ENCODE peak calls at places on chromosomes 5 and 9, in four cellular contexts. N, C, J and G are unnamed samples.

GRCh38 chr5:74164725-74165226 is 475.8 kb downstream of the ENC1 start:
- DNase-seq in N (no peak), C (no peak), J (no peak), G (no peak)

GRCh38 chr5:137621306-137621705 is 114.6 kb downstream of the KLHL3 start:
- DNase-seq in N (no peak), C (no peak), J (no peak), G (no peak)

GRCh38 chr5:140926211-140926902 is at the start of gene PCDHAC1:
- DNase-seq in N (peak; percentile 96), C (peak; percentile 81), J (peak; percentile 95), G (no peak)

GRCh38 chr5:108459661-108460170 is 77.8 kb upstream of the FBXL17 start:
- DNase-seq in N (peak; percentile 54), C (no peak), J (no peak), G (no peak)

GRCh38 chr5:121976979-121977378 is 15.2 kb downstream of the SRFBP1 start:
- DNase-seq in N (no peak), C (no peak), J (no peak), G (peak; percentile 64)

GRCh38 chr9:87498046-87498815 is 564 bp downstream of the DAPK1 start:
- DNase-seq in N (peak; percentile 88), C (no peak), J (peak; percentile 58), G (no peak)

GRCh38 chr5:172051643-172052362 is 45.4 kb upstream of the FBXW11 start:
- DNase-seq in N (no peak), C (no peak), J (no peak), G (no peak)

GRCh38 chr9:70618784-70619183 is 204.3 kb upstream of the KLF9 start:
- DNase-seq in N (no peak), C (no peak), J (no peak), G (no peak)

GRCh38 chr9:122821278-122821952 is 7.0 kb downstream of the PDCL start:
- DNase-seq in N (no peak), C (no peak), J (no peak), G (peak; percentile 62)

GRCh38 chr5:59124983-59125960 is 542.4 kb downstream of the RAB3C start:
- DNase-seq in N (peak; percentile 48), C (no peak), J (no peak), G (peak; percentile 37)
- H3K4me1 ChIP-seq in N (peaks cover 11% of the 10 kb centered on the region), C (peaks cover 19% of the 10 kb centered on the region), J (peaks cover 16% of the 10 kb centered on the region), G (peaks cover 20% of the 10 kb centered on the region)

GRCh38 chr5:1961304-1961946 is 78.7 kb upstream of the IRX4 start:
- DNase-seq in N (no peak), C (no peak), J (no peak), G (no peak)
- H3K56ac ChIP-seq in N (no peak overlapping the region), C (peak overlapping the region; percentile 74), J (no peak overlapping the region), G (no peak overlapping the region)

DNA sequence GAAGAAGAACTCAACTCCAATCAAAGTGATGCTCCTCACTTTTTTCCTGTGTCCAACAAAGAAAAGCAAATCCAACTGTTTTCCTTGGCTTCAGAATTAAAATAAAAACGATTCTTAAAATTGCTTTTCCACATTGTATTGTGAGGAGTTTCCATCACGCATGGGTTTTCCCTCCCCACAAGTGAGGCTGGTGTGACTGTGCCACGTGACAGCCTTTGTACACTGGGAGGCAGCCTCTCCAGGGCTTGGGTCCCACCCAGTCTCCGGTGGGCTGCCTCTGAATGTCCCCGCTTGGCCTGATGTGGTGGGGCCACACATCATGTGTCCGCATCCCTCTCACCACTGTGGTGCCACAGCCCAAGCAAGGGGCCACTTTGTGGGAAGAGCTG is 8.9 kb downstream of the ANGPTL2 start:
- DNase-seq in N (no peak), C (no peak), J (no peak), G (no peak)
- H3K4me1 ChIP-seq in N (peaks cover 8% of the 10 kb centered on the region), C (peaks cover 18% of the 10 kb centered on the region), J (peaks cover 14% of the 10 kb centered on the region), G (peaks cover 21% of the 10 kb centered on the region)

GRCh38 chr5:103209065-103209464 is 49.5 kb upstream of the MACIR start:
- DNase-seq in N (no peak), C (no peak), J (no peak), G (no peak)
- H3K56ac ChIP-seq in N (no peak overlapping the region), C (no peak overlapping the region), J (no peak overlapping the region), G (no peak overlapping the region)

GRCh38 chr5:131270809-131271208 is 7.0 kb downstream of the CDC42SE2 start:
- DNase-seq in N (peak; percentile 36), C (no peak), J (no peak), G (peak; percentile 52)
- H3K4me1 ChIP-seq in N (no peaks in the 10 kb centered on the region), C (peaks cover 2% of the 10 kb centered on the region), J (no peaks in the 10 kb centered on the region), G (peaks cover 5% of the 10 kb centered on the region)

GRCh38 chr9:93343663-93344062 is 107.8 kb upstream of the FAM120A start:
- DNase-seq in N (no peak), C (no peak), J (no peak), G (no peak)
- H3K56ac ChIP-seq in N (peak overlapping the region; percentile 36), C (no peak overlapping the region), J (no peak overlapping the region), G (no peak overlapping the region)

GRCh38 chr5:179288809-179289185 is 56.5 kb downstream of the ADAMTS2 start:
- DNase-seq in N (no peak), C (no peak), J (no peak), G (no peak)
- H3K4me1 ChIP-seq in N (no peaks in the 10 kb centered on the region), C (no peaks in the 10 kb centered on the region), J (no peaks in the 10 kb centered on the region), G (peaks cover 16% of the 10 kb centered on the region)

GRCh38 chr9:110088099-110088498 is 119.9 kb downstream of the C9orf152 start:
- DNase-seq in N (no peak), C (no peak), J (no peak), G (no peak)
- H3K56ac ChIP-seq in N (no peak overlapping the region), C (no peak overlapping the region), J (no peak overlapping the region), G (no peak overlapping the region)

GRCh38 chr5:58715997-58716656 is 133.3 kb downstream of the RAB3C start:
- DNase-seq in N (no peak), C (no peak), J (no peak), G (no peak)
- H3K4me1 ChIP-seq in N (peaks cover 5% of the 10 kb centered on the region), C (peaks cover 3% of the 10 kb centered on the region), J (peaks cover 7% of the 10 kb centered on the region), G (no peaks in the 10 kb centered on the region)

DNA sequence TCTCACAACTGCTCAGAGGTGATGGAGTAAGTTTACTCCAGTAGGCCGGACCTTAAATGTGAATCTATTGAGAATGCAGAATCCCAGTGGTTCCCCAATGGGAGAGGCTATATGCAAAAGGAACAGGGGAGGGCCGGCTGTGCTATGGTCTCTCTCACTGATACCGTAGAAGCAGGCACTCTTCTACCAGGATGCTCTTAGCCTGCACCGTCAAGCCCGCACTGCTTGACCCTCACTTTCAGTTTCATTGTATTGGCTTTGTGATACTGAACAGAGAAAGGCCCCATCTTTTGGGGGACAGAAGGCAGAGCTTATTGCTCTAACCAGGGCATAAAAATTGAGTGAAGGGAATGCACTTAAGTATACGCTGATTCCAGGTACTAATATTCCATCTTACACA is 615.0 kb upstream of the RGMB start:
- DNase-seq in N (no peak), C (no peak), J (no peak), G (no peak)
- H3K56ac ChIP-seq in N (no peak overlapping the region), C (no peak overlapping the region), J (no peak overlapping the region), G (no peak overlapping the region)